ENCODE peak calls at places on chromosomes 11 and 22, in eight cellular contexts. G is NCI-H1694; J is stimulated activated CD8-positive, alpha-beta memory T cell treated with anti-CD3 and anti-CD28 coated beads, Interleukin-12 subunit alpha, Interleukin-12 subunit beta, amount 100 ng/mL, for 4 hours; N is CD4-positive, alpha-beta T cell; Y is amniotic epithelial cell; Z is dermis microvascular lymphatic vessel endothelial cell; M is stimulated activated CD4-positive, alpha-beta T cell treated with anti-CD3 and anti-CD28 coated beads, Interleukin-2, amount 100 ng/mL, for 48 hours; H is ovary. B is an unnamed sample.

GRCh38 chr11:22115470-22116037 is 77.3 kb upstream of the ANO5 start:
- DNase-seq in Z (no peak), H (no peak), N (no peak), J (no peak), G (no peak), Y (no peak), M (no peak), B (no peak)

GRCh38 chr22:38314992-38315800 is 2.0 kb downstream of the CSNK1E start:
- DNase-seq in M (no peak), Z (peak; percentile 48), Y (no peak), J (no peak), G (no peak), N (no peak), H (no peak), B (no peak)

GRCh38 chr11:76313913-76314740 is 66.8 kb downstream of the THAP12 start:
- DNase-seq in G (no peak), N (no peak), M (no peak), H (no peak), Y (peak; percentile 16), Z (no peak), J (no peak), B (no peak)

GRCh38 chr11:73980001-73980960 is 2.4 kb downstream of the UCP2 start:
- DNase-seq in N (peak; percentile 73), Y (peak; percentile 19), M (no peak), J (peak; percentile 52), G (no peak), H (no peak), Z (peak; percentile 79), B (no peak)

GRCh38 chr11:7486731-7487130 is 1.4 kb downstream of the OLFML1 start:
- DNase-seq in J (no peak), Y (no peak), G (no peak), M (no peak), N (no peak), Z (no peak), H (peak; percentile 47), B (no peak)

GRCh38 chr11:108975641-108976071 is 310.8 kb downstream of the DDX10 start:
- DNase-seq in Y (no peak), G (no peak), Z (no peak), H (no peak), N (no peak), J (no peak), M (no peak), B (no peak)

GRCh38 chr11:2698386-2699184 is 1.2 kb downstream of the KCNQ1OT1 start:
- DNase-seq in J (no peak), M (no peak), Z (no peak), N (no peak), Y (no peak), G (no peak), H (no peak), B (no peak)

GRCh38 chr11:66728760-66729385 is at the start of gene SPTBN2:
- DNase-seq in N (no peak), H (no peak), M (no peak), Y (peak; percentile 68), J (no peak), Z (no peak), G (no peak), B (no peak)

GRCh38 chr22:45529097-45529496 is 26.4 kb downstream of the FBLN1 start:
- DNase-seq in H (no peak), Z (no peak), Y (no peak), M (no peak), G (no peak), J (no peak), N (no peak), B (no peak)

GRCh38 chr11:66421492-66422205 is 814 bp downstream of the NPAS4 start:
- DNase-seq in Y (peak; percentile 81), Z (peak; percentile 88), M (peak; percentile 93), N (peak; percentile 84), J (peak; percentile 69), H (peak; percentile 92), G (no peak), B (no peak)

GRCh38 chr11:96010683-96011082 is 86.8 kb upstream of the MTMR2 start:
- DNase-seq in H (no peak), J (no peak), M (no peak), N (no peak), G (no peak), Y (no peak), Z (no peak), B (no peak)

GRCh38 chr11:15055620-15056356 is 17.6 kb upstream of the CALCB start:
- DNase-seq in N (no peak), G (no peak), M (no peak), H (no peak), Z (no peak), Y (no peak), J (no peak), B (no peak)

GRCh38 chr11:75311858-75312288 is 39.6 kb downstream of the ARRB1 start:
- DNase-seq in M (no peak), Y (peak; percentile 66), Z (no peak), H (no peak), J (no peak), G (no peak), N (no peak), B (no peak)

GRCh38 chr11:12414641-12415040 is 37.3 kb downstream of the PARVA start:
- DNase-seq in G (no peak), M (no peak), Z (no peak), J (no peak), N (no peak), H (no peak), Y (no peak), B (peak; percentile 24)

GRCh38 chr22:49153921-49154320 is 673.8 kb downstream of the BRD1 start:
- DNase-seq in G (no peak), M (no peak), H (no peak), J (no peak), Y (no peak), Z (no peak), N (no peak), B (no peak)

GRCh38 chr11:46051102-46051501 is 70.2 kb downstream of the PHF21A start:
- DNase-seq in J (no peak), G (no peak), M (no peak), Z (no peak), N (no peak), Y (no peak), H (no peak), B (no peak)

GRCh38 chr22:36443198-36443770 is 38.2 kb downstream of the TXN2 start:
- DNase-seq in Z (no peak), H (no peak), J (no peak), M (no peak), Y (peak; percentile 53), N (no peak), G (peak; percentile 27), B (no peak)

GRCh38 chr11:131511794-131512193 is 141.4 kb downstream of the NTM start:
- DNase-seq in N (no peak), G (no peak), M (no peak), Z (no peak), J (no peak), H (no peak), Y (no peak), B (no peak)

GRCh38 chr11:38524945-38525344 is 1926.9 kb upstream of the RAG2 start:
- DNase-seq in Z (no peak), J (no peak), G (no peak), H (no peak), M (no peak), N (no peak), Y (no peak), B (no peak)

GRCh38 chr11:80638296-80638695 is 1197.5 kb upstream of the TENM4 start:
- DNase-seq in G (no peak), Z (no peak), N (no peak), J (no peak), M (no peak), H (no peak), Y (peak; percentile 10), B (no peak)

GRCh38 chr11:13942908-13943505 is 19.5 kb upstream of the SPON1 start:
- DNase-seq in Y (peak; percentile 94), Z (peak; percentile 37), N (no peak), H (no peak), M (no peak), J (no peak), G (no peak), B (no peak)

GRCh38 chr22:49251371-49251770 is 576.3 kb downstream of the BRD1 start:
- DNase-seq in J (no peak), H (no peak), M (no peak), Z (no peak), N (no peak), Y (no peak), G (no peak), B (no peak)

GRCh38 chr11:8098361-8098760 is 17.4 kb downstream of the TUB start:
- DNase-seq in Z (no peak), N (no peak), Y (peak; percentile 91), G (no peak), M (no peak), J (no peak), H (no peak), B (no peak)

GRCh38 chr22:37485006-37485713 is 1.0 kb downstream of the MFNG start:
- DNase-seq in H (no peak), N (peak; percentile 42), Z (peak; percentile 75), J (peak; percentile 46), Y (no peak), G (no peak), M (peak; percentile 43), B (no peak)

GRCh38 chr11:131867457-131868257 is 497.2 kb downstream of the NTM start:
- DNase-seq in Y (peak; percentile 62), Z (peak; percentile 55), M (no peak), J (no peak), G (no peak), N (no peak), H (no peak), B (peak; percentile 7)

GRCh38 chr11:103541186-103541795 is 432.1 kb downstream of the DYNC2H1 start:
- DNase-seq in N (no peak), M (no peak), Y (peak; percentile 14), J (no peak), H (no peak), G (no peak), Z (no peak), B (no peak)

GRCh38 chr22:49968831-49969661 is 8.5 kb downstream of the PIM3 start:
- DNase-seq in Z (no peak), N (no peak), Y (no peak), J (no peak), H (peak; percentile 20), G (no peak), M (no peak), B (no peak)

GRCh38 chr11:104352036-104352435 is 188.1 kb upstream of the PDGFD start:
- DNase-seq in H (no peak), G (no peak), M (no peak), Y (no peak), N (no peak), Z (no peak), J (no peak), B (no peak)

GRCh38 chr11:71489311-71490043 is 36.5 kb downstream of the NADSYN1 start:
- DNase-seq in N (no peak), J (no peak), G (no peak), Y (peak; percentile 66), M (peak; percentile 53), Z (peak; percentile 92), H (no peak), B (no peak)

GRCh38 chr11:16226245-16226644 is 130.1 kb downstream of the SOX6 start:
- DNase-seq in Z (peak; percentile 81), G (no peak), Y (peak; percentile 78), M (no peak), N (no peak), J (no peak), H (no peak), B (no peak)

GRCh38 chr22:36368359-36368983 is 19.3 kb downstream of the MYH9 start:
- DNase-seq in H (no peak), N (no peak), Z (peak; percentile 82), G (no peak), M (no peak), J (no peak), Y (peak; percentile 91), B (no peak)

GRCh38 chr11:8060146-8060719 is 20.8 kb upstream of the TUB start:
- DNase-seq in J (no peak), H (no peak), N (no peak), M (no peak), Z (no peak), G (no peak), Y (no peak), B (no peak)

GRCh38 chr11:133945087-133945974 is 11.4 kb downstream of the IGSF9B start:
- DNase-seq in M (peak; percentile 72), G (no peak), N (peak; percentile 70), J (peak; percentile 72), Y (no peak), Z (no peak), H (no peak), B (no peak)

GRCh38 chr11:17389205-17389956 is 922 bp upstream of the KCNJ11 start:
- DNase-seq in M (peak; percentile 72), Y (peak; percentile 11), Z (peak; percentile 61), G (peak; percentile 37), H (peak; percentile 60), J (peak; percentile 72), N (peak; percentile 74), B (peak; percentile 70)

B was measured in NCI-H446.